ENCODE peak calls at places on chromosomes 5 and 9, in six cellular contexts. N, M, Y, F, G and R are unnamed samples.

GRCh38 chr5:96780626-96781025 is 27.1 kb downstream of the ERAP1 start:
- DNase-seq in Y (no peak), F (no peak), N (peak), G (no peak), M (no peak), R (no peak)

GRCh38 chr9:129138476-129139232 is 27.4 kb downstream of the PTPA start:
- DNase-seq in N (no peak), G (no peak), Y (no peak), M (no peak), F (peak), R (peak)

GRCh38 chr5:138725153-138725884 is 27.9 kb upstream of the CTNNA1 start:
- DNase-seq in N (peak), G (no peak), Y (no peak), M (no peak), F (no peak), R (peak)

GRCh38 chr5:127697894-127698600 is 5.1 kb upstream of the CCDC192 start:
- DNase-seq in G (no peak), Y (no peak), M (no peak), N (peak), F (peak), R (peak)

GRCh38 chr9:68805890-68806517 is 101.0 kb downstream of the PIP5K1B start:
- DNase-seq in N (no peak), F (peak), G (no peak), M (no peak), Y (no peak), R (no peak)

GRCh38 chr5:150945501-150945900 is 40.7 kb upstream of the ZNF300 start:
- DNase-seq in M (no peak), F (no peak), G (no peak), Y (no peak), N (no peak), R (no peak)

GRCh38 chr9:69822091-69822750 is 1.6 kb downstream of the CFAP95 start:
- DNase-seq in Y (no peak), N (no peak), G (no peak), M (no peak), F (no peak), R (no peak)

GRCh38 chr5:54993318-54993717 is 7.9 kb upstream of the ESM1 start:
- DNase-seq in G (no peak), F (no peak), M (no peak), Y (no peak), N (no peak), R (no peak)

GRCh38 chr9:35748858-35749514 is at the start of the genes GBA2 and RGP1:
- DNase-seq in F (peak), Y (peak), N (peak), G (peak), M (peak), R (peak)

GRCh38 chr5:93583525-93583798 is 440 bp downstream of the NR2F1 start:
- DNase-seq in F (no peak), N (no peak), M (no peak), G (no peak), Y (no peak), R (no peak)

GRCh38 chr5:15483348-15484090 is 16.5 kb upstream of the FBXL7 start:
- DNase-seq in G (no peak), N (no peak), M (no peak), F (no peak), Y (no peak), R (no peak)

GRCh38 chr9:23621166-23621565 is 204.9 kb downstream of the ELAVL2 start:
- DNase-seq in G (no peak), F (no peak), Y (no peak), N (no peak), M (no peak), R (no peak)

GRCh38 chr5:40656766-40657165 is 22.9 kb upstream of the PTGER4 start:
- DNase-seq in M (no peak), G (no peak), N (no peak), F (no peak), Y (no peak), R (no peak)

GRCh38 chr5:172452398-172453205 is 1.7 kb downstream of the SH3PXD2B start:
- DNase-seq in G (no peak), Y (no peak), F (peak), N (peak), M (no peak), R (peak)

GRCh38 chr9:83956288-83957028 is 23.6 kb downstream of the HNRNPK start:
- DNase-seq in M (peak), F (peak), Y (peak), N (no peak), G (peak), R (peak)

GRCh38 chr5:176870110-176870591 is 29.0 kb downstream of the HK3 start:
- DNase-seq in N (peak), Y (no peak), F (peak), M (no peak), G (no peak), R (peak)

GRCh38 chr9:109134167-109134578 is 14.4 kb upstream of the TMEM245 start:
- DNase-seq in N (no peak), Y (no peak), M (no peak), G (no peak), F (no peak), R (no peak)

GRCh38 chr9:93119953-93120845 is 13.9 kb downstream of the NINJ1 start:
- DNase-seq in F (peak), M (peak), N (peak), G (peak), Y (no peak), R (peak)

GRCh38 chr5:37109338-37109737 is 139.8 kb downstream of the CPLANE1 start:
- DNase-seq in N (no peak), Y (no peak), M (no peak), F (no peak), G (no peak), R (no peak)